ENCODE peak calls at places on chromosome 5, in four cellular contexts. W is vagina, J is cardiac fibroblast, X is left ventricle myocardium inferior. F is an unnamed sample.

GRCh38 chr5:159819671-159820411 is 96.4 kb upstream of the ADRA1B start:
- DNase-seq in W (peak; percentile 87), J (peak; percentile 61), X (peak; percentile 72), F (no peak)

GRCh38 chr5:37111426-37112382 is 137.5 kb downstream of the CPLANE1 start:
- DNase-seq in W (no peak), J (no peak), X (no peak), F (peak; percentile 75)

GRCh38 chr5:134438641-134439621 is 27.2 kb upstream of the CDKN2AIPNL start:
- DNase-seq in W (peak; percentile 98), J (peak; percentile 97), X (peak; percentile 78), F (no peak)

GRCh38 chr5:108753331-108753730 is 5.6 kb downstream of the FER start:
- DNase-seq in W (no peak), J (no peak), X (no peak), F (no peak)

GRCh38 chr5:88245241-88245892 is 23.3 kb downstream of the TMEM161B start:
- DNase-seq in W (no peak), J (no peak), X (no peak), F (no peak)

GRCh38 chr5:126031989-126032716 is 391.1 kb upstream of the GRAMD2B start:
- DNase-seq in W (no peak), J (peak; percentile 85), X (peak; percentile 68), F (no peak)

GRCh38 chr5:102834438-102834964 is 79.4 kb downstream of the PAM start:
- DNase-seq in W (no peak), J (no peak), X (no peak), F (no peak)

GRCh38 chr5:151696470-151697061 is 9.9 kb upstream of the SPARC start:
- DNase-seq in W (no peak), J (peak; percentile 97), X (peak; percentile 61), F (no peak)

GRCh38 chr5:72472666-72473422 is 34.4 kb downstream of the ZNF366 start:
- DNase-seq in W (peak; percentile 75), J (peak; percentile 52), X (no peak), F (no peak)

GRCh38 chr5:13580058-13580457 is 364.4 kb downstream of the DNAH5 start:
- DNase-seq in W (no peak), J (no peak), X (no peak), F (no peak)

GRCh38 chr5:127046343-127047072 is 16.1 kb upstream of the MARCHF3 start:
- DNase-seq in W (no peak), J (no peak), X (no peak), F (no peak)

GRCh38 chr5:103847060-103847459 is 284.5 kb upstream of the NUDT12 start:
- DNase-seq in W (no peak), J (no peak), X (no peak), F (no peak)

GRCh38 chr5:148690945-148691344 is 36.6 kb upstream of the HTR4 start:
- DNase-seq in W (no peak), J (no peak), X (no peak), F (no peak)

GRCh38 chr5:143400541-143401252 is 2.8 kb downstream of the NR3C1 start:
- DNase-seq in W (no peak), J (peak; percentile 52), X (no peak), F (no peak)

GRCh38 chr5:61638476-61638875 is 306.4 kb downstream of the ZSWIM6 start:
- DNase-seq in W (no peak), J (no peak), X (peak; percentile 53), F (no peak)

GRCh38 chr5:80609692-80610091 is 39.6 kb upstream of the ANKRD34B start:
- DNase-seq in W (no peak), J (no peak), X (no peak), F (no peak)

GRCh38 chr5:136808756-136809155 is 443.4 kb upstream of the TRPC7 start:
- DNase-seq in W (no peak), J (no peak), X (no peak), F (no peak)

GRCh38 chr5:132466453-132467291 is 23.9 kb downstream of the IRF1 start:
- DNase-seq in W (no peak), J (peak; percentile 54), X (peak; percentile 46), F (peak; percentile 81)

GRCh38 chr5:15510816-15511215 is 10.8 kb downstream of the FBXL7 start:
- DNase-seq in W (no peak), J (no peak), X (no peak), F (no peak)

GRCh38 chr5:149666212-149666852 is 63.8 kb upstream of the PPARGC1B start:
- DNase-seq in W (no peak), J (peak; percentile 34), X (no peak), F (no peak)

GRCh38 chr5:1792842-1793266 is 6.8 kb downstream of the MRPL36 start:
- DNase-seq in W (no peak), J (peak; percentile 85), X (no peak), F (peak; percentile 85)

GRCh38 chr5:169416583-169417196 is 115.8 kb upstream of the SLIT3 start:
- DNase-seq in W (no peak), J (peak; percentile 90), X (peak; percentile 75), F (no peak)

GRCh38 chr5:143693691-143694252 is 118.2 kb upstream of the HMHB1 start:
- DNase-seq in W (no peak), J (no peak), X (no peak), F (peak; percentile 27)

GRCh38 chr5:69492391-69493234 is at the start of gene OCLN:
- DNase-seq in W (no peak), J (no peak), X (no peak), F (peak; percentile 87)

GRCh38 chr5:148685520-148686134 is 31.3 kb upstream of the HTR4 start:
- DNase-seq in W (no peak), J (peak; percentile 39), X (no peak), F (no peak)

GRCh38 chr5:50995285-50995942 is 329.0 kb downstream of the PARP8 start:
- DNase-seq in W (no peak), J (no peak), X (no peak), F (no peak)

GRCh38 chr5:43315262-43315661 is 2.0 kb upstream of the HMGCS1 start:
- DNase-seq in W (no peak), J (no peak), X (no peak), F (no peak)

GRCh38 chr5:159316519-159317383 is 13.5 kb downstream of the IL12B start:
- DNase-seq in W (no peak), J (peak; percentile 79), X (no peak), F (peak; percentile 51)

GRCh38 chr5:72238712-72239445 is 81.2 kb downstream of the MRPS27 start:
- DNase-seq in W (no peak), J (no peak), X (no peak), F (no peak)

GRCh38 chr5:130102995-130103394 is 198.7 kb downstream of the CHSY3 start:
- DNase-seq in W (no peak), J (no peak), X (no peak), F (no peak)

GRCh38 chr5:98713027-98713426 is 60.4 kb upstream of the RGMB start:
- DNase-seq in W (no peak), J (peak; percentile 5), X (no peak), F (no peak)

GRCh38 chr5:89060768-89061167 is 177.8 kb upstream of the MEF2C start:
- DNase-seq in W (no peak), J (no peak), X (no peak), F (no peak)

GRCh38 chr5:27396998-27397397 is 358.6 kb upstream of the CDH9 start:
- DNase-seq in W (no peak), J (no peak), X (no peak), F (no peak)

GRCh38 chr5:163384669-163385068 is 52.7 kb upstream of the CCNG1 start:
- DNase-seq in W (no peak), J (no peak), X (no peak), F (no peak)

DNA sequence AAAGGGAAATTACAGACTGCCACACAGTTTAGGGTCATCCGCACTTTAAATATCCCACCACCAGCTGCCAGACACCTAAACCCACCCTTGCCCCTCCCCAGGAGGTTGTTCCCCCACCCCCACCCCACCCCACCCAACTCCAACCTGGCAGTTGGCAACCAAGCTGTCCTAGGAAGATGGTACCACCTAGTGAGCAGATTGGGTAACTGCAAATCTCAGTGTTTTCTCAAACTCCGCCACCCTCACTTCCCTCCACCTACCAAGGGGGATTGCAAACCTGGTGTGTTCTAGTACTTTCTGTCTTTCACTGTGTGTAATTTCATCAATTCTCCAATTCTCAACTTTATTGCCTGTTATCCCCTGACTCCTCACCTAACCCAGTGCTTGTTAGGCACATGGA is 323.8 kb upstream of the IRX2 start:
- DNase-seq in W (no peak), J (no peak), X (no peak), F (no peak)
- TF ChIP-seq CTCF in W (no peak), J (no peak), X (no peak), F (no peak)

GRCh38 chr5:175870820-175871447 is 444 bp upstream of the CPLX2 start:
- DNase-seq in W (no peak), J (no peak), X (no peak), F (no peak)

GRCh38 chr5:175874462-175875139 is 3.2 kb downstream of the CPLX2 start:
- DNase-seq in W (no peak), J (no peak), X (no peak), F (no peak)

GRCh38 chr5:175876107-175876506 is 4.7 kb downstream of the CPLX2 start:
- DNase-seq in W (no peak), J (no peak), X (no peak), F (no peak)

GRCh38 chr5:175872287-175873089 is 1.1 kb downstream of the CPLX2 start:
- DNase-seq in W (no peak), J (no peak), X (no peak), F (no peak)

DNA sequence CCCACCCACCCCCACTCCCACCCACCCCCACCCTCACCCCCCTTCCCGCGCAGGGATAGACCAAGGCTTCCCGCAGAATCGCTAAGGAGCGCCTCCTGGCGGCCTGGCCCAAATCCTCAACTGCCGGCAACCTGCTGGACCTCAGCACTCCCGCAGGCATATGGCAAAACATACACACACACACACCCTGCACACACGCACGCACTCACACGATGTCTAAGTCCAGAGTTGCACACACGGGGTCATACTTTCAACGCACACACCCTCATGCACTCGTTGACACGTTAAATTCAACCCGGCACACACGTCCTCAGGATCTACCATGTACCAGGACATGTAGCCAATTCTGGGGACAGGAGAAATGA is 1.7 kb downstream of the CPLX2 start:
- DNase-seq in W (no peak), J (no peak), X (no peak), F (no peak)
- TF ChIP-seq CTCF in W (no peak), J (peak; percentile 18), X (no peak), F (peak; percentile 33)

GRCh38 chr5:33300209-33300742 is 140.5 kb upstream of the TARS1 start:
- DNase-seq in W (no peak), J (no peak), X (no peak), F (peak; percentile 25)

GRCh38 chr5:33303696-33304095 is 137.1 kb upstream of the TARS1 start:
- DNase-seq in W (no peak), J (no peak), X (no peak), F (no peak)

GRCh38 chr5:33299621-33300208 is 141.1 kb upstream of the TARS1 start:
- DNase-seq in W (no peak), J (peak; percentile 86), X (no peak), F (peak; percentile 15)

DNA sequence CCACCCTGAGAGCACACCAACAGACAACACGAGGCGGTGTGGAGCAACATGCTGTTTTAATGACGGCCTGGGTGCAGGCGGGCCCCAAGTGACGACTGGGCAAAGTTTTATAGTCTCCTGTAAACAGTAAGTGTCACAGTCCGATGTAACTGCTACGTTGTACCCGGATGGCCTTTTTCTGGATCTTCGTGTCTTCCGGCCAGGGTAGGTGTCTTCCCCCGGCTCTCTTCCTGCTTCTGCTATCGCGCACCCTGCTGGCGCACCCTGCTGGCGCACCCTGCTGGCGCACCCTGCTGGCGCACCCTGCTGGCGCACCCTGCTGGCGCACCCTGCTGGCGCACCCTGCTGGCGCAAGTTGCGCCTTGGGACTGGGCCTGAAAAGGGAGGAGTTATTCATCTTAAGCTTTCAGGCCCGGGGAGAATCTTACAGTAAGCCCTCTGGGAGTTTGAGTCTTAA is 143.0 kb upstream of the TARS1 start:
- DNase-seq in W (no peak), J (no peak), X (no peak), F (no peak)
- TF ChIP-seq CTCF in W (no peak), J (peak; percentile 7), X (no peak), F (no peak)

GRCh38 chr5:75667586-75667985 is 49.7 kb downstream of the POC5 start:
- DNase-seq in W (no peak), J (no peak), X (no peak), F (no peak)
- TF ChIP-seq CTCF in W (no peak), J (no peak), X (no peak), F (no peak)

F was measured in GM13976.